ENCODE peak calls at places on chromosome 12, in six cellular contexts. I is MM.1S, L is fibroblast of mammary gland, Z is Peyer's patch, M is cardiac fibroblast, O is SK-N-SH. Q is an unnamed sample.

GRCh38 chr12:18601962-18602361 is 135.8 kb downstream of the PLCZ1 start:
- DNase-seq in I (no peak), L (no peak), Z (no peak), M (no peak), O (no peak), Q (no peak)

GRCh38 chr12:96219700-96220206 is 25.6 kb downstream of the ELK3 start:
- DNase-seq in I (no peak), L (peak), Z (peak), M (peak), O (peak), Q (no peak)

GRCh38 chr12:16175893-16176292 is 101.6 kb downstream of the SLC15A5 start:
- DNase-seq in I (no peak), L (peak), Z (no peak), M (peak), O (no peak), Q (no peak)

GRCh38 chr12:90029317-90029716 is 320.7 kb upstream of the ATP2B1 start:
- DNase-seq in I (no peak), L (no peak), Z (no peak), M (no peak), O (peak), Q (no peak)

GRCh38 chr12:21848192-21848591 is 73.7 kb upstream of the KCNJ8 start:
- DNase-seq in I (no peak), L (no peak), Z (no peak), M (no peak), O (no peak), Q (no peak)

GRCh38 chr12:120110550-120111501 is 5.7 kb downstream of the RAB35 start:
- DNase-seq in I (no peak), L (no peak), Z (peak), M (no peak), O (no peak), Q (no peak)

GRCh38 chr12:5073054-5073453 is 29.4 kb downstream of the KCNA5 start:
- DNase-seq in I (no peak), L (no peak), Z (no peak), M (no peak), O (no peak), Q (no peak)

GRCh38 chr12:114481200-114481535 is 75.2 kb upstream of the TBX5 start:
- DNase-seq in I (no peak), L (no peak), Z (no peak), M (no peak), O (no peak), Q (no peak)

GRCh38 chr12:130087222-130087621 is 75.0 kb upstream of the FZD10 start:
- DNase-seq in I (no peak), L (no peak), Z (no peak), M (no peak), O (no peak), Q (no peak)

DNA sequence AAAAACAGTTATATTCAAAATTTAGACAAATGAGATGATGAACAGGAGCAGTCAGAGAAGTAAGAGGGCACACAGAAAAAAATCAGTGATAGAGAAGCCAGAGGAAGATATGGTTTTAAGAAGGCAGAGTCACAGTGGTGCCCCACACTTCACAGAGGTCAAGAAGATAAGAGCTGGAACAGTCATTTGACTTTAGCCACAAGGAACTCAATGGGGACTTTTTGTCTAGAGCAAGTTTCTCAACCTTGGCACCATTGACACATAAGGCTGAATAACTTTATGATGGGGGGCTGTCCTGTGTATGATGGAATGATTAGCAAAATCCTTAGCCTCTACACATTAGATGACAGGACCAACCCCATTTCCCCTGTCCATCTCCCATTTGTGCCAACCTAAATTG is 172.8 kb upstream of the PLEKHG7 start:
- DNase-seq in I (no peak), L (no peak), Z (no peak), M (no peak), O (no peak), Q (no peak)
- TF ChIP-seq CTCF in I (no peak), L (no peak), Z (no peak), M (no peak), O (no peak), Q (no peak)

GRCh38 chr12:131254374-131254773 is 300.7 kb downstream of the ADGRD1 start:
- DNase-seq in I (no peak), L (no peak), Z (no peak), M (no peak), O (no peak), Q (no peak)
- TF ChIP-seq CTCF in I (no peak), L (no peak), Z (no peak), M (no peak), O (no peak), Q (no peak)

GRCh38 chr12:64950899-64951298 is 126.5 kb downstream of the TBC1D30 start:
- DNase-seq in I (no peak), L (no peak), Z (no peak), M (no peak), O (no peak), Q (no peak)

GRCh38 chr12:64951944-64952343 is 127.5 kb downstream of the TBC1D30 start:
- DNase-seq in I (no peak), L (no peak), Z (no peak), M (no peak), O (no peak), Q (no peak)

GRCh38 chr12:64943686-64944085 is 119.2 kb downstream of the TBC1D30 start:
- DNase-seq in I (no peak), L (peak), Z (no peak), M (peak), O (no peak), Q (no peak)

DNA sequence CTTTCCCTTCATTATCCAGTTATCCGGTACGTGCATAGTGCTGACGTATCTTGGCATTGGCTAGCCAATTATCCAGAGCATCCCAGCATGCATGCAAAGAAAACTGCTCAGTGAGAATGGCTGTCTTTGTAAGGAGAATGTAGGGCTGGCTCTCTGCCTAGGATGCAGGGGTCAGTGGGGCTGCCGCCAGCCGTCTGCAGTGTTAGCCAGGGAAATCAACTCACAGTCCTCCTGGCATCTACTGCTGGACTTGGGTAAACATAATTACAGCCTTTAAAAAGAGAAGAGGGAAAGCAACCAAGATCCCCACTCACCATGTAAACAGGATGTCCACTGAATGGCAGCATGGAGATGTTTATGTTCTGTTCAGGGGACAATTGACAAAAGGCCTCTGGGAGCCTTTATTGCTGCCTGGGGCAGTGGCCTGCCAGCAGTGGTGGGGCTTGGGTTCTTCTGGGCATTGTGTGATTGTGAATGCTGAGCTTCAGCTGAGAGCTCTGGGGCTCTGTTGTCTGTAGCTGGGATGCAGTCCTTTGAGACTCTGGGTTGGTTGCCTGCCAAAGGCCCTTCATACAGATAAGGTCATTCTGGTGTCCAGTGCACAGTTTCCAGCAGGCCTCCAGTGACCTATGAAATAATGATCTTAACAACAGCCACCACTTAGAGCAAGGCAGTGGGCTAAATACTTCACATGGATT is 121.8 kb downstream of the TBC1D30 start:
- DNase-seq in I (no peak), L (peak), Z (no peak), M (peak), O (peak), Q (no peak)
- TF ChIP-seq CTCF in I (no peak), L (no peak), Z (no peak), M (no peak), O (no peak), Q (no peak)

GRCh38 chr12:56267443-56268071 is 815 bp downstream of the COQ10A start:
- DNase-seq in I (no peak), L (peak), Z (no peak), M (no peak), O (peak), Q (no peak)

GRCh38 chr12:56266634-56267442 is at the start of gene COQ10A:
- DNase-seq in I (peak), L (peak), Z (peak), M (peak), O (peak), Q (peak)

GRCh38 chr12:56274299-56274698 is 7.6 kb downstream of the COQ10A start:
- DNase-seq in I (no peak), L (no peak), Z (no peak), M (no peak), O (no peak), Q (no peak)

GRCh38 chr12:56271031-56271430 is 4.3 kb downstream of the COQ10A start:
- DNase-seq in I (no peak), L (peak), Z (no peak), M (peak), O (no peak), Q (no peak)
- TF ChIP-seq CTCF in I (peak), L (peak), Z (no peak), M (peak), O (peak), Q (peak)

DNA sequence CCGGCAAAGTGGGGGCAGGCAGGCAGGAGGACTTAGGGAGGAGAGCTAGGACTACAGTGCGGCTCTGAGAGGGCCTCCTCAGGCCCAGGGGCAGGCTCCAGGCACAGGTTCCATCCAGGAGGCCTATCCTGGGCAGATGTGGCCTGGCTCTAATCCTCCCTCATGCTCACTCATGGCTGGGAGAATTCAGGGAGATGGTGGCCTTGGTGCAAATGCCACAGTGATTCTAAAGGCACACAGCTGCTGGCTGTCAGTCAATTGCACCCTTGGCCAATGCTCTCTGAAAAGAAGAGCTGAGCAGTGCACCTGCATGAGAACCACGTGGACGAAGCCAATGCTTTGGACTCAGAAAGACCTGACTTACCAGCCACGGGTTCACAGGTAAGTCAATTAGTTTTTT is 89.6 kb downstream of the C12orf75 start:
- DNase-seq in I (no peak), L (no peak), Z (no peak), M (no peak), O (no peak), Q (no peak)
- TF ChIP-seq CTCF in I (no peak), L (no peak), Z (no peak), M (no peak), O (no peak), Q (no peak)

DNA sequence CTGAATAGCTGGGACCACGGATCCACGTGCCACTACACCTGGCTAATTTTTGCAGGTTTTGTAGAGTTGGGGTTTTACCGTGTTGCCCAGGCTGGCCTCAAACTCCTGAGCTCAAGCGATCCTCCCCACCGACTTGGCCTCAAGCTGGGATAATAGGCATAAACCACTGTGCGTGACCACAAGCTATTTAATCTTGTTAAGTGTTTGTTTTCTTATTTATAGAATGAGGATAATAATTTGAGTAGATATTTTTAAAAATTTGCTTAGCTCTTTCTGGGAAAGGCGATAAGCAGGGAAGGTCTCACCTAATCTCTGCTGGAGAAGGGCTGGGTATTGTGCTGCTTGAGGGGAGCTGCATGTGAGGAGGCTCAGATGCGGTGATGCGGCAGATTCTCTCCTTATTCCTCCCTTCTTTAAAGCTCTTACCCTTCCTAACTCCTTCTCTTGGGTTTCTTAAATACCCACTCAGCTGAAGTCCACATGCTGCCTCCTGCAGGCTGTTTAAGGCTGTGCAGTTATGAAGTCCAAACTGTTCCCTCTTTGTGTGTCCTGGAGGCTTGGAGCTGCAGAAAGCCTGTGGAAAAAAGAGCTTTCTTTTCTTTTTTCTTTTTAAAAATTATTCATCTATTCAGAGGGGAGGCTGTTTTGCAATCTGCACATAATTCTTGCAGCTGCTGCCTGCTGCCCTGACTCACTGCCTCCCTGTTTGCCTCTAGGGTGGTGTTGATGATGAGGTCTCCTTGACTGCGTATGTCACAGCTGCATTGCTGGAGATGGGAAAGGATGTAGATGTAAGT is 37.9 kb downstream of the A2ML1 start:
- DNase-seq in I (peak), L (peak), Z (peak), M (peak), O (peak), Q (no peak)
- TF ChIP-seq CTCF in I (peak), L (peak), Z (no peak), M (peak), O (peak), Q (peak)

DNA sequence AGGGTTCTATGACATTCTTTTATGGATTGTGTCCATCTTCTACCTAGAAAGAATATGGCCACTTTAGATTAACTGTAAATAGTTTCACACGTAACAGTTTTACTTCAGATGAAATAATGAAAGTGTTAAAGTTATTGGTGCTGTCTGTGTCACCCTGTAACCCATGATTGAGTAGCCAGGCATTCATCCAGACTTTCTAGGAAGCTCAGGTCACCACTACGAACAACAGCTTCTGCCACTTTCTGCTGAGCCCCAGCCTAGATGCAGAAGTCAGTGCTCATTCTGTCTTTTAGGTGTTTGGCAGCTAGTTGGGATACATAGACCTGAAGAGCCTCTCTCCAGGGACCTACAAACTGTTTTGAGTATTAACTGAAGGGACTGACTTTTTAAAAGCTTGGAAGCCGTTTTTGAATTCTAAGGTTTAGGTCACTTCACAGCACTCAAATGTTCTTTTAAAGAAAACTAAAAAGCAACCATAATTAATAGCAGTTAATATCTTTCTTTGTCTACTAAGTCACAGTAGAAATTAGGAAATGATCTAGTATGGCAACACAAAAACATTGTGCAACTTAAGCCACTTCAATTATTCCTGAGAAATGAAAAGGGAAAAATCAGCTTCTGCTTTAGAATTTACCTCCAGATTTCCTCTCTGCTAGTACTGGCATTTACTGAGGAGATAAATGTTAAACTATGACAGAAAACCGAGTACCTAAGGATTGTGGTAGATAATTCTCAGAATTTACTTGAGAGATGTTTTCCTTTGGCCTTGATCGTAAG is 266.9 kb downstream of the CCDC91 start:
- DNase-seq in I (no peak), L (no peak), Z (no peak), M (no peak), O (no peak), Q (no peak)
- TF ChIP-seq CTCF in I (no peak), L (no peak), Z (no peak), M (no peak), O (no peak), Q (no peak)